ENCODE peak calls at places on chromosome 9, in seven cellular contexts. D is neuronal stem cell, N is uterus, K is HL-60, Y is HCT116, V is fibroblast of lung, R is WERI-Rb-1. P is an unnamed sample.

GRCh38 chr9:131218370-131218769 is 57.9 kb downstream of the FAM78A start:
- DNase-seq in D (no peak), N (no peak), K (no peak), Y (no peak), V (no peak), R (no peak), P (no peak)

GRCh38 chr9:95027914-95028854 is 289.3 kb downstream of the FANCC start:
- DNase-seq in D (no peak), N (no peak), K (no peak), Y (no peak), V (no peak), R (no peak), P (no peak)

GRCh38 chr9:93035821-93036351 is 22.6 kb upstream of the SUSD3 start:
- DNase-seq in D (no peak), N (no peak), K (no peak), Y (no peak), V (no peak), R (no peak), P (no peak)

GRCh38 chr9:135230817-135231520 is 143.5 kb downstream of the OLFM1 start:
- DNase-seq in D (no peak), N (no peak), K (no peak), Y (no peak), V (no peak), R (no peak), P (no peak)

GRCh38 chr9:93168581-93168980 is 15.4 kb upstream of the WNK2 start:
- DNase-seq in D (no peak), N (no peak), K (no peak), Y (no peak), V (no peak), R (no peak), P (no peak)

GRCh38 chr9:91995000-91995399 is 45.0 kb upstream of the ROR2 start:
- DNase-seq in D (no peak), N (no peak), K (no peak), Y (no peak), V (no peak), R (no peak), P (no peak)

GRCh38 chr9:128180447-128180846 is 10.9 kb downstream of the CIZ1 start:
- DNase-seq in D (no peak), N (no peak), K (no peak), Y (no peak), V (no peak), R (no peak), P (no peak)

GRCh38 chr9:12716823-12717222 is 23.6 kb downstream of the TYRP1 start:
- DNase-seq in D (no peak), N (no peak), K (no peak), Y (no peak), V (no peak), R (no peak), P (no peak)

GRCh38 chr9:15553528-15553898 is 670 bp downstream of the CCDC171 start:
- DNase-seq in D (no peak), N (no peak), K (no peak), Y (no peak), V (no peak), R (no peak), P (no peak)

GRCh38 chr9:73050887-73051550 is 98.2 kb upstream of the ALDH1A1 start:
- DNase-seq in D (peak), N (no peak), K (no peak), Y (peak), V (no peak), R (no peak), P (peak)

GRCh38 chr9:25374281-25374680 is 304.0 kb downstream of the TUSC1 start:
- DNase-seq in D (no peak), N (no peak), K (no peak), Y (no peak), V (no peak), R (no peak), P (no peak)

GRCh38 chr9:128969491-128969890 is 22.0 kb downstream of the NUP188 start:
- DNase-seq in D (no peak), N (no peak), K (no peak), Y (no peak), V (no peak), R (no peak), P (no peak)

GRCh38 chr9:87605676-87606075 is 108.0 kb downstream of the DAPK1 start:
- DNase-seq in D (no peak), N (no peak), K (no peak), Y (no peak), V (no peak), R (peak), P (no peak)

GRCh38 chr9:21611896-21612295 is 129.8 kb upstream of the IFNE start:
- DNase-seq in D (no peak), N (no peak), K (no peak), Y (peak), V (no peak), R (no peak), P (no peak)

GRCh38 chr9:110126986-110127864 is 80.7 kb downstream of the C9orf152 start:
- DNase-seq in D (no peak), N (peak), K (no peak), Y (no peak), V (peak), R (no peak), P (peak)

GRCh38 chr9:110126457-110126856 is 81.5 kb downstream of the C9orf152 start:
- DNase-seq in D (no peak), N (no peak), K (no peak), Y (no peak), V (no peak), R (no peak), P (no peak)

GRCh38 chr9:110125207-110125751 is 82.7 kb downstream of the C9orf152 start:
- DNase-seq in D (peak), N (peak), K (no peak), Y (no peak), V (peak), R (peak), P (peak)

GRCh38 chr9:110123364-110124095 is 84.4 kb downstream of the C9orf152 start:
- DNase-seq in D (no peak), N (no peak), K (no peak), Y (no peak), V (peak), R (no peak), P (no peak)

DNA sequence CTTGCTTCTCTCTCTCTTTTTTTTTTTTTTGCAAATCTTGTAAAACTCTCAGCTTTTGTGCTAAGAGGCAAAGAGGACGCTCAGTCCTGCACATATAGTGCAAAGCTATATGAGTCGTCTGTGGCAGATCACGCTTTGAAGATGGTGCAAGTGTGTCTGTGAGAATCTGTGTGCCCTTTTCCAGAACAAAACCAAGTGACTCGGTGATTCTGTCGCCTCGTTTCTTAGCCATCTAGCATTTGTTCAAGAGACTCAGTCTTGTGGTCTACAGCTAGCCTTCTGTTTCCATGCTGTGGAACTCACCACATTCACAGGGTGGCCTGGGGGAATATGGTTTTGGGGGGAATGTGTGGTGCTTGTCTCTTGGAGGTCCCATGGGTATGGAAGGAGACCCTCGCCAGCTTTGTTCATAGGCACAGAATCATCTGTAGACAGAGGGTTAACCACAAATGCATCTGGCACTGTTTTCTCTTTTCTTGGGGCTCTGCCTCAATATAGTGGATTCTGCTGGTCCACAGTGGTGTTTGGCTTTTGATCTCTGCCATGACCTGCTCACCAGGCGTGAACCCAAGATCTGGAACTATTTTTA is 82.1 kb downstream of the C9orf152 start:
- DNase-seq in D (no peak), N (no peak), K (no peak), Y (no peak), V (no peak), R (no peak), P (no peak)
- H3K4me3 ChIP-seq in D (no peak), N (peak), K (no peak), Y (no peak), V (peak), R (no peak), P (peak)

GRCh38 chr9:112752334-112753110 is 2.0 kb downstream of the SNX30 start:
- DNase-seq in D (no peak), N (no peak), K (no peak), Y (no peak), V (no peak), R (no peak), P (no peak)
- H3K27ac ChIP-seq in D (no peak), N (peak), K (no peak), Y (no peak), V (no peak), R (peak), P (no peak)

DNA sequence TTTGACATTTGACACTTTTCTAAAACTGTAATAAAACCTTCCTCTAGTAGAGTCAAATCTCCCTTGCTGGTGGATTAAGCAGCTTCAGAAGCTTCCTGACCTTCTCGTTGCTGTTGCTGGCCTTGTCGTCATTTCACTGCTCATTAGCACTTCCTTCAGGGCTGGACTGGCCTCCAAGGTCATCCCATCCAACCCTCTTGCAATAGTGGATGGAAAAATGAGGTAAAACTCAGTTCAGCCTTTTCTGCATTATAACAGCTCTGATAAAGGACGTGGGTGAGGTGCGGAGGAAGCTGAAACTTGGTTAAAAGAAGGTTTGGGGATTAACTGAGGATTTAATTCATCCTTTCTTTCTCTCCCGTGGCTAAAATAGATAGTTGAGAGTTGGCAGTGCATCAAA is 1.0 kb upstream of the ADAMTSL1 start:
- DNase-seq in D (no peak), N (no peak), K (no peak), Y (no peak), V (peak), R (peak), P (no peak)
- H3K4me3 ChIP-seq in D (no peak), N (no peak), K (no peak), Y (no peak), V (peak), R (no peak), P (peak)

DNA sequence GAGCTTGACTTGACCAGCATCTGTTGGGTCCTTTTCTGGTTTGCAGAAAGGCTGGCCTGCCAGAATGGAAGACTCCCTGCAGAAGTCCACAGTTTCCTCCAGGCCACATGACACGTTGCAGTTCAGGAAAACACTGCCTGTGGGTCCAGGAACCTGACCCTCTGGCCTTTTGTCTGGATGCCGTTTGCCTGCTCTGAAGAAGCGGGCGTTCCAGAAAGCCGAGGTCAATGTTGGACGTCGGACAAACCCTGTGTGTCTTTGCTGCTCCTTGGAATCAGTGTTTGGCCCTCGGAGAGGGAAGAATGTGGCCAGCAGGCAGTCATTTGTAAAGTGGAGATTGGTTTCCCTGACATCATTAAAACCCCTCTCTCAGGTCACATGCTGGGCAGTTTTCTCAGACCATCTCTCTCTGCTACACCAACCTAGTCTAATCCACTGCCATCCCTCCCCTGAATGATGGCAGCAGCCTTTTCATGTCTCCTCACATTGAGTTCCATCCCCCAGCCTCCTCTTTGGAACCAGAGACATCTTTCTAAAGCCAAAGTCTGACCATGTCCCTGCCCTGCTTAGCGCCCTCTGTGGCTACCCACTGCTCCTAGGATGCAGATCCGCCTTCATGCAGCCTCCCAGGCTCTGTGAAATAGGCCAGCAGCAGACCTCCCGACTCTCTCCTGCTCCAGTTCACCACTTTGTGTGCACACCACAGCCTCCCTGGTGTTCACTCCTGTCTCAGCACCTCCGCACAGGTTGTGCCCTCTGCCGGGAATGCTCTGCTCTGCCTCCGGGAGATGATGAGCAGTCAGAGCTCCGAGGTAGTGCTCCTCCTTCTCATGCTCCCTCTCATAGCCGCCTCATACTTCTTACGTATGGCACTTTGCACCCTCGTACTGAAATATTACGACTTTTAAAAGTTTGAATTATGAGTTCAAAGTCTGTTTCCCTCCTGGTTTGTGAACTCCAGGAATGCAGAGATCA is 75.6 kb downstream of the RALGPS1 start:
- DNase-seq in D (no peak), N (peak), K (no peak), Y (no peak), V (peak), R (no peak), P (peak)
- H3K27ac ChIP-seq in D (no peak), N (peak), K (no peak), Y (no peak), V (no peak), R (no peak), P (peak)

DNA sequence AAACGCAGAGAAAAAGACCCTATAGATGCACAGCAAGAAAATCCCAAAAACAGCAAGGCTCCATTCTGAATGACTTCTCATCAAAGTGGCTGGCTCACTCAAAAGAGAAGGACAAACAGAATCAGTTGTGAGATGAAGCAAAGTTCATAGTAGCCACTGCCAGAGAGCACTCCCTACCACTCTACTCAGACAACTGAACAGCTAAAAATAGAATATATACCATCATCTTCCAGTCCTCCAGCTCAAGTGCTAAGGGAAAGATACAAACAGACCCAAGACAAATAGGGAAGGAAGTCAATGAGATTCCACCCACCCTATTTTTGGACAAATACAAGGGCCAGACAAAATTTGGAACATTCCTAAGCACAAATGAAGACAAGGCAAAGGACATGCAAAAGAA is 20.6 kb downstream of the GNAQ start:
- DNase-seq in D (no peak), N (no peak), K (no peak), Y (no peak), V (no peak), R (no peak), P (no peak)
- H3K4me3 ChIP-seq in D (no peak), N (no peak), K (no peak), Y (no peak), V (no peak), R (no peak), P (no peak)

GRCh38 chr9:36074870-36075532 is 38.3 kb downstream of the RECK start:
- DNase-seq in D (no peak), N (peak), K (no peak), Y (no peak), V (peak), R (peak), P (peak)
- H3K27ac ChIP-seq in D (no peak), N (peak), K (no peak), Y (no peak), V (peak), R (peak), P (no peak)

DNA sequence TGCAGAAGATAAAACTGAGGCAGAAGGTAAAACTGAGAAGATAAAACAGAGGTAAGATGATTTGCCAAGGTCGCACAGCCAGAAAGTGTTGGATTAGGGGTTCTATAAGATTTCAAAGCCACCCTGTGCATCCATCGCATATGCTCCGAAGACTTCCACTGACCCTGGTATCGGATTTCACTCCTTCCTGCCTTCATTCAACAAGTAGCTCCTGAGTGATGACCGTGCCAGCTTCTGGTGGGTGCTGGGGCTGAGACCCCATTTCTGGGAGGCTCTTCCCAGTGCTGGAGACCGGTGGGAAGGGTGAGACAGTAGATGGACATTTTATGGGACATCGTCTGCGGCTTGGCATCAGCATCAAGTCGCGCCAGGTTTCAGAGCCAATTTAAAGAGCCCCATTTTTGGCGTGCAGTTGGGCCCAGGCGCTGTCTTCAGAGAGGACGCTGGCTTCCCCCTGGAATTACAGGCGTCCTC is 53.7 kb upstream of the DAB2IP start:
- DNase-seq in D (no peak), N (no peak), K (no peak), Y (no peak), V (no peak), R (no peak), P (no peak)
- H3K4me3 ChIP-seq in D (no peak), N (peak), K (no peak), Y (peak), V (no peak), R (no peak), P (peak)

DNA sequence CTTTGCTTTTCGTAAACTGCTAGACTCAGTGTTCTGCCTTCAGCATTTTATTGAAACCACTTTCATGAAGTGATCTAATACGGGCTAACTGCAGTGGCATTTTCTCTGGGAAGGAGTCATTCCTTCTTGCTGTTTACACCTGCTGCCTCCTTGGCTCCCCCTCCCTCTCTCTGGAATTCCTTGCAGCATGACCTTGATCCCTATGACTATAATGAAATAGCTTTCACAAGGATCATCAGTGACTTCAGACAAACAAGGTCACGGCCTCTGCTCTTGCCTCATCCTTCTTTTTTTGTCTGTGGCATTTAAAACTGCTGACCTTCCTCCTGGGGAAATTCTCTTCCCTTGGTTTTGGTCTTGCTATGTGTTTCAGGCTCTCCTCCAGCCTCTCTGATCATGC is 90.2 kb downstream of the ZNF462 start:
- DNase-seq in D (no peak), N (no peak), K (no peak), Y (no peak), V (peak), R (no peak), P (no peak)
- H3K27ac ChIP-seq in D (no peak), N (no peak), K (no peak), Y (no peak), V (no peak), R (no peak), P (no peak)